ENCODE peak calls at places on chromosomes 13 and 19, in seven cellular contexts. L is HCT116, F is adrenal gland, X is esophagus squamous epithelium, R is A549, S is heart left ventricle, A is breast epithelium. G is an unnamed sample. For H3K4me1, the result is how much of the 10 kb centered on the place peaks cover.

GRCh38 chr19:13929340-13929739 is 8.9 kb downstream of the PODNL1 start:
- DNase-seq in A (no peak), R (no peak), L (no peak), S (no peak), F (no peak), X (no peak), G (no peak)

GRCh38 chr13:35496761-35497386 is 20.4 kb upstream of the MAB21L1 start:
- DNase-seq in S (no peak), A (no peak), X (no peak), L (no peak), R (no peak), F (no peak), G (no peak)

GRCh38 chr13:29733069-29733700 is 117.2 kb downstream of the UBL3 start:
- DNase-seq in L (no peak), F (no peak), S (no peak), A (peak), R (no peak), X (no peak), G (no peak)

GRCh38 chr19:48444933-48445194 is 919 bp upstream of the GRWD1 start:
- DNase-seq in L (no peak), F (no peak), R (no peak), X (no peak), A (no peak), S (no peak), G (no peak)

GRCh38 chr19:46784262-46785053 is 3.9 kb downstream of the SLC1A5 start:
- DNase-seq in A (peak), R (peak), F (peak), S (peak), X (no peak), L (peak), G (peak)

GRCh38 chr13:105971312-105971711 is 564.1 kb downstream of the EFNB2 start:
- DNase-seq in X (no peak), L (no peak), A (no peak), F (no peak), S (no peak), R (no peak), G (no peak)

GRCh38 chr19:9362905-9363304 is at the start of gene ZNF177:
- DNase-seq in S (no peak), F (no peak), R (no peak), A (no peak), L (no peak), X (no peak), G (no peak)

GRCh38 chr13:43981091-43981490 is 101.4 kb downstream of the LACC1 start:
- DNase-seq in L (no peak), R (no peak), X (no peak), S (no peak), A (no peak), F (no peak), G (no peak)

GRCh38 chr19:39372941-39373340 is 18.0 kb downstream of the PAF1 start:
- DNase-seq in A (no peak), F (peak), S (no peak), R (no peak), X (no peak), L (no peak), G (no peak)

GRCh38 chr19:9597027-9597426 is 12.7 kb upstream of the ZNF121 start:
- DNase-seq in X (no peak), R (no peak), S (no peak), L (peak), A (no peak), F (no peak), G (peak)

GRCh38 chr13:40345654-40346372 is 320.6 kb downstream of the FOXO1 start:
- DNase-seq in A (no peak), S (no peak), F (no peak), X (no peak), R (no peak), L (no peak), G (peak)

DNA sequence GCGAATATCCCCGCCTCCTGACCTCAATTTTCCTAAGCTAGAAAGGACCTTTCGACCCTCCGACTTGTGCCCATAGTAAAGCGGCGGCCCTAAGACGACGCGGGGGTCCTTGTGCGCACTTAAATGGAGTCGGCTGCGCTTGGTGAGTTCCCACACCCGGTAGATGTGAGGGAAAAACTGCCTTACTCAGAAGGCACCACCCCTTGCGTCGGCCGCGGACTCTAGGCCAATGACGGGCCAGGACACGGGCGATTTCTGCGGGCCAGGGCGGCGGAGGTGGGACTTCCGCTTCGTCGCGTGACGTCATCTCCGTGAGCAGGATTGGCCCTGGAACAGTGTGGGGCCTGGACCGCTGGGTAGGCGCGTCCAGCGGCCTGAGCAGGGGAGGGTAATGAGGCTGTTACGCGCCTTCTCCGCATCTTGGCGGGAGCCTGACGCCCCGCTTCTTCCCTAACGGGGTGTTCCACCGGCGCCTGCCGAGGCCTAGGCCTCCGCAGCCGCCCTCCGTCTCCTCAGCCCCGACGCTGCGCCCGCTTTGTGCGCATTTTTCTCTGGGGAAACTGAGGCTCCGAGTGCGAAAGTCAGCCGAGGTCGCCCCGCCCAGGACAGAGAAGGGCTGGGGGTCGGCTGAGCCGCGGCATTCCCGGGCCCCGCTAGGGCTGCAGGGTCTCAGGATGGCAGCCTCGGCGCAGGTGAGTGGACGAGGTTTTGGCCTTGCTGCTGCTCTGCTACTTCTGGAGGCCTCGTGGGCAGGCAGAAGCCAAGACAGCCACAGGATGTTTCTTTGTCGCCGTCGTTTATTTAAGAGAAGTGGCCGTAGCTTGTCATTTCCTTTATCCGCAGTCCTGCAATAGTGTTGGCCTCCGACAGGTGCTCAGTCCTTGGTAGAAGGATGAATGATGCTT is at the start of gene ZNF543:
- DNase-seq in L (peak), X (peak), F (peak), S (peak), R (peak), A (peak), G (peak)
- TF ChIP-seq POLR2A in L (peak), X (peak), F (peak), S (peak), R (peak), A (peak), G (peak)

GRCh38 chr13:41461527-41462124 is 4.3 kb downstream of the RGCC start:
- DNase-seq in F (no peak), X (no peak), L (no peak), R (no peak), S (no peak), A (no peak), G (no peak)

GRCh38 chr13:41463823-41464602 is 6.7 kb downstream of the RGCC start:
- DNase-seq in S (no peak), R (no peak), F (no peak), X (no peak), L (no peak), A (no peak), G (no peak)

GRCh38 chr13:41460930-41461329 is 3.6 kb downstream of the RGCC start:
- DNase-seq in L (no peak), X (no peak), S (no peak), R (no peak), F (no peak), A (no peak), G (no peak)

GRCh38 chr13:41459754-41460111 is 2.4 kb downstream of the RGCC start:
- DNase-seq in S (no peak), R (no peak), X (no peak), F (no peak), L (no peak), A (no peak), G (no peak)

DNA sequence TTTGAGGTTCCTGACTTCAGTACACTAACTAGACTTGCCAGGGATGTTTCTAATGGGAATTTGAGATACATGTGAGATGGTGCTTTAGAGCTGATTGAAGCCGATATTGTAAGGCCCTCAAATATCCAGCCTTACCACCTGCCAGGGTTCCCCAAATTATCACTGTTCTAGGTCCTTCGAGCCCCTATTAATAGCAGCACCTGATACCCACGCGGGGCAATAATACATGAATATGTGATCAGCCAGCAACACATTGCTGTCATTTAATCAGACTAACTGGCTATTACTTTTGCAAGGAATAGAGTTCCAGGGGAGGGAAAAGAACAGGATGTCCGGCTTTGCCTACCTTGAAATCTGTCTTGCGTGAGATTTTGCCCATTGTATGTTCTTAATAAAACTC is 5.1 kb downstream of the RGCC start:
- DNase-seq in F (no peak), L (no peak), S (no peak), X (no peak), A (no peak), R (no peak), G (no peak)
- H3K4me1 ChIP-seq in F (under half), L (under half), S (under half), X (under half), A (under half), R (under half), G (under half)

DNA sequence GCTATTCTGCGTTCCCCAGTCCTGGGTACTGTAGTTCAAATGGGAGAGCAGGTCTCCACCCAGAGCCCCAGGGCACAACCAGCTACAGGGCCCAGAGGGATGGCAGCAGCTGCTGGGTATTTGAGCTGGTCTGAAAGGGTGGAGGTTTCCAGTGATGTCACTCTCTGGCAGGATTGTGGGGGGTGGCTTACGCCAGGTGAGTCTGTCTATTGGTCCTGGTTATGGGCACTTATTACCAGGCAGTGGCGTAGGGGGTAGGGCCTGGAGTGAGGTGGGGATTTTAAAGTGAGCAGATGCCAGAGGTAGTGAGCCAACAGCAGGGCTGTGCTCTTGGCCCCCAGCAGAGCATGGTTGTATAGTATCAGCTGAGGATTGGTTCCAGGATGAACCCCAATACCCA is 6.2 kb downstream of the RPS19 start:
- DNase-seq in L (no peak), S (no peak), F (no peak), R (no peak), A (no peak), X (no peak), G (no peak)
- TF ChIP-seq POLR2A in L (no peak), S (no peak), F (no peak), R (no peak), A (no peak), X (no peak), G (no peak)

GRCh38 chr13:114068723-114069322 is 63.6 kb downstream of the RASA3 start:
- DNase-seq in X (no peak), A (no peak), R (peak), L (no peak), F (peak), S (peak), G (peak)

GRCh38 chr13:114067886-114068722 is 64.3 kb downstream of the RASA3 start:
- DNase-seq in S (peak), R (no peak), L (no peak), A (no peak), F (no peak), X (no peak), G (no peak)

GRCh38 chr13:114065926-114066774 is 66.3 kb downstream of the RASA3 start:
- DNase-seq in X (no peak), F (peak), S (no peak), R (no peak), A (no peak), L (no peak), G (no peak)

GRCh38 chr13:114066956-114067355 is 65.5 kb downstream of the RASA3 start:
- DNase-seq in F (no peak), S (no peak), X (no peak), R (no peak), A (no peak), L (no peak), G (no peak)

GRCh38 chr13:114067381-114067885 is 65.0 kb downstream of the RASA3 start:
- DNase-seq in X (no peak), F (no peak), S (no peak), A (no peak), R (no peak), L (no peak), G (no peak)
- H3K4me1 ChIP-seq in X (half or more), F (half or more), S (half or more), A (under half), R (half or more), L (under half), G (half or more)

GRCh38 chr19:2703077-2703437 is 563 bp upstream of the GNG7 start:
- DNase-seq in R (no peak), L (no peak), X (no peak), F (no peak), S (no peak), A (no peak), G (no peak)

GRCh38 chr19:2700660-2701360 is 1.7 kb downstream of the GNG7 start:
- DNase-seq in A (no peak), X (no peak), F (no peak), S (no peak), R (no peak), L (no peak), G (no peak)

GRCh38 chr19:2701361-2702169 is 929 bp downstream of the GNG7 start:
- DNase-seq in A (no peak), F (no peak), L (no peak), S (no peak), R (no peak), X (no peak), G (no peak)

GRCh38 chr19:2703691-2704216 is 1.3 kb upstream of the GNG7 start:
- DNase-seq in S (no peak), X (no peak), L (no peak), F (no peak), R (no peak), A (no peak), G (no peak)

DNA sequence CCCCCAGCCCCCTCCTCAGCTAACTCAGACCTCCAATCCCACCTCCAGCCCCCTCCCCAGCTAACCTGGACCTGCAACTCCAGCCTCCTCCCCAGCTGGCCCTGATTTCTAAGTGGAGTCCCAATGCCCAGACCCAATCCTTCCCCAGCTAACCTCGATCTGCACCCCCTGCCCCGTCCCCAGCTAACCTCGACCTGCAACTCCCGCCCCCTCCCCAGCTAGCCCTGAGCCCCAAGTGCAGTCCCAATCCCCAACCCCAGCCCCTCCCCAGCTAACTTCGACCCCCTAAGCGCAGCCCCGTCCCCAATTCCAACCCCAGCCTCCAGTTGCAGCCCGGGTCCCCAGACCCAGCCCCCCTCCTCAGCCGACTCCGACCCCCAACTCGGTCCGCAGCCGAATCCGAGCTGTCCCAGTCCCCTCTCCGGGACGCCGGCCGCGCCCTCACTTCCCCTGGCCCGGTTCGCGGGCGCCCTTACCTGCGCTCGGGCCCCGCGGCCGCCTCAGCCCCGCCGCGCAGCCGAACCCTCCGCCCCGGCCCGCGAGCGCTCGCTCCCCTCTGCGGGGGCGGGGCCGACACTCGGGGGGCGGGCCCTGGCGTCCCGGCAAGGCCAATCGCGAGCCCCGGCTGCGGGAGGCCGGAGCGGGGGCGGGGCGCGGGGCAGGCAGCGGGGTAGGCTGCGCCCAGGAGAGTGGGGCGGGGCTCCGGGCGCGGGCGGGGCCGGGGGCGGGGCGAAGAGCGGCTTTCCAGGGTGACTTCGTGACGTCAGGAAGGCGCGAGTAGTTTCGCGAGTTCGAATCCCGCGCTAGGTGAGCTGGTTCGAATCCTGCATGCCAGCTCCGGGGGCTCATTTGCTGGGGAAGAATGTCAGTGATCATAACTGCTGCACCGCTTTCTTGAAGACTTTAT is at the start of gene GNG7:
- DNase-seq in F (peak), X (peak), R (peak), L (peak), S (peak), A (peak), G (peak)
- TF ChIP-seq POLR2A in F (peak), X (peak), R (no peak), L (peak), S (peak), A (no peak), G (no peak)

DNA sequence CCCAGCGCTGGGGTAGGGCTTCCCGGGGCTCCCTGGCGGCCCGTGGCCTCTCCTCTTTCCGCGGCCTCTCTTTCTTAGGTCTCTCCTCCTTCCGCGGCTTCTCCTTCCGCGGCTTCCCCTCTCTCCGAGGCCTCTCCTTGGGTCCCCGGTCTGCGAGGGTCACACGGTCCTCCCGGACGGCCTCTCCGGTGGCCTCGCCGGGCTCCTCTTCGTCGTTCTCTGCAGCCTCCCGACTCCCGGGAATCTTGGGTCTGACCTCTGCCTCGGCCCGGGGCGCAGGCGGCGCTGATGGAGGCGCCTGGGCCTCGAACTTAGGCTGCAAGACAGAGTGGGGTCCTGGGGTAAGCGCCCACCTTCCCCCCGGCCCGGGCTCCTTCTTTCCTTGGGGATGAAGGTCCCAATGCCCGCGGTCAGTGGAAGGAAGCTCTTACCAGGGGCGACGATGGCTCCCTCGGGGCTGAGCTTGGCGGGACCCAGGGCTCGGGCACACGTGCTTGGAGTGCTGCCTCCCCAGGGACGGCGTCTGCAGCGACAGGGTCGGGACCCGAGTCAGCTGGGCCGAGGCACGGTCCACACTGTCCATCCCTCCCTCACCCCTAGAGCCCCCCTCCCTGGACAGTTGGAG is 3.5 kb downstream of the AMH start:
- DNase-seq in L (no peak), S (no peak), F (no peak), X (no peak), A (no peak), R (no peak), G (no peak)
- H3K4me1 ChIP-seq in L (under half), S (under half), F (under half), X (under half), A (under half), R (under half), G (under half)

GRCh38 chr13:98478134-98479129 is 98.5 kb downstream of the STK24 start:
- DNase-seq in L (no peak), R (no peak), S (no peak), F (no peak), X (no peak), A (no peak), G (peak)

GRCh38 chr13:98474761-98475160 is 102.1 kb downstream of the STK24 start:
- DNase-seq in F (no peak), A (no peak), R (no peak), L (no peak), X (no peak), S (no peak), G (no peak)

GRCh38 chr13:98476106-98476505 is 100.8 kb downstream of the STK24 start:
- DNase-seq in F (no peak), S (no peak), L (no peak), A (no peak), X (no peak), R (no peak), G (peak)

GRCh38 chr13:98475521-98475920 is 101.4 kb downstream of the STK24 start:
- DNase-seq in S (no peak), A (no peak), L (no peak), R (no peak), F (peak), X (no peak), G (peak)

DNA sequence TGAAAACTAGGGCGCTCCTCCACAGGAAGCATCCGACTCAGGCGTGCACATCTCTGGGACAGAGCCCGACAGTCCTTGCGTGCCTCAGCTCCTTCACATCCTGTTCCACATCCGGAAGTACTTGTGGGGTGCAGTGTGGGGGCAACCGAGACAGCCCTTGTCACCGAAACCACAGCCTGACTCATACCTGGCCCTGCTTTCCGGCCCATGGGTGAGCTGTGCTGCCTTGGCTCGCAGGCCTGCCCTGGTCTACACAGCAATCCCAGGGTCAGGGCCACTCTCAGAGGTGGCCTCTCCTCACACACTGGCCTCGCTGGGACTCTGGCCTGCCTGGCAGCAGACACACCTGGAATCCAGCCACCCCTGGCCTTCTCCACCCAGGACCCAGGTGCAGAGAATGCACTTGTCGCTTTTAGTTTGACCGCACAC is 100.4 kb downstream of the STK24 start:
- DNase-seq in S (peak), F (peak), X (no peak), A (peak), R (no peak), L (peak), G (peak)
- TF ChIP-seq POLR2A in S (no peak), F (no peak), X (no peak), A (no peak), R (no peak), L (no peak), G (peak)

G was measured in endothelial cell of umbilical vein.